ENCODE peak calls at places on chromosomes 16 and 17, in ten cellular contexts. S is fibroblast of mammary gland; L is cardiac fibroblast; B is stomach; V is fibroblast of the aortic adventitia; X is fibroblast of pulmonary artery; Z is CD8-positive, alpha-beta T cell; O is thyroid gland; M is astrocyte of the spinal cord; H is BE2C. R is an unnamed sample.

GRCh38 chr16:89920723-89921122 is 2.1 kb downstream of the MC1R start:
- DNase-seq in S (peak), L (peak), B (no peak), V (peak), X (no peak), Z (no peak), O (no peak), M (peak), H (no peak), R (no peak)

GRCh38 chr16:70594569-70594968 is 51.8 kb upstream of the IL34 start:
- DNase-seq in S (no peak), L (no peak), B (peak), V (peak), X (peak), Z (no peak), O (peak), M (no peak), H (no peak), R (no peak)

GRCh38 chr17:8277317-8277716 is 11.2 kb upstream of the RANGRF start:
- DNase-seq in S (no peak), L (no peak), B (peak), V (no peak), X (no peak), Z (no peak), O (no peak), M (no peak), H (no peak), R (no peak)

GRCh38 chr17:20992987-20993862 is 49.6 kb downstream of the USP22 start:
- DNase-seq in S (peak), L (peak), B (peak), V (peak), X (peak), Z (peak), O (peak), M (peak), H (peak), R (peak)

GRCh38 chr17:39804839-39805238 is 59.3 kb downstream of the IKZF3 start:
- DNase-seq in S (no peak), L (no peak), B (no peak), V (no peak), X (no peak), Z (no peak), O (no peak), M (no peak), H (no peak), R (no peak)

GRCh38 chr17:69082696-69083095 is 22.0 kb upstream of the ABCA9 start:
- DNase-seq in S (no peak), L (no peak), B (no peak), V (no peak), X (no peak), Z (no peak), O (no peak), M (no peak), H (no peak), R (no peak)

GRCh38 chr16:89144681-89145080 is 26.9 kb upstream of the CDH15 start:
- DNase-seq in S (no peak), L (no peak), B (no peak), V (no peak), X (no peak), Z (peak), O (no peak), M (no peak), H (no peak), R (no peak)

GRCh38 chr17:3915642-3916012 is 638 bp downstream of the P2RX1 start:
- DNase-seq in S (no peak), L (no peak), B (no peak), V (no peak), X (no peak), Z (no peak), O (no peak), M (no peak), H (no peak), R (no peak)

GRCh38 chr17:705011-705410 is 9.6 kb downstream of the VPS53 start:
- DNase-seq in S (no peak), L (no peak), B (no peak), V (no peak), X (no peak), Z (no peak), O (peak), M (no peak), H (no peak), R (no peak)

GRCh38 chr16:62190426-62190825 is 154.2 kb upstream of the CDH8 start:
- DNase-seq in S (no peak), L (peak), B (no peak), V (no peak), X (no peak), Z (no peak), O (no peak), M (peak), H (no peak), R (no peak)

GRCh38 chr17:59508999-59509398 is 56.4 kb upstream of the DHX40 start:
- DNase-seq in S (no peak), L (no peak), B (no peak), V (no peak), X (no peak), Z (no peak), O (no peak), M (no peak), H (no peak), R (no peak)

GRCh38 chr16:165539-166374 is at the start of gene HBM:
- DNase-seq in S (no peak), L (no peak), B (no peak), V (no peak), X (no peak), Z (no peak), O (no peak), M (no peak), H (no peak), R (no peak)

GRCh38 chr16:65510850-65511249 is 389.0 kb upstream of the CDH11 start:
- DNase-seq in S (no peak), L (peak), B (no peak), V (no peak), X (peak), Z (no peak), O (no peak), M (peak), H (no peak), R (no peak)

GRCh38 chr16:2208308-2208707 is 2.4 kb downstream of the BRICD5 start:
- DNase-seq in S (no peak), L (no peak), B (no peak), V (no peak), X (no peak), Z (no peak), O (no peak), M (no peak), H (no peak), R (no peak)

GRCh38 chr17:56540791-56541190 is 52.7 kb upstream of the NOG start:
- DNase-seq in S (no peak), L (no peak), B (no peak), V (no peak), X (no peak), Z (no peak), O (no peak), M (no peak), H (no peak), R (no peak)

GRCh38 chr17:1087381-1088241 is 90.7 kb downstream of the TIMM22 start:
- DNase-seq in S (no peak), L (no peak), B (peak), V (peak), X (no peak), Z (no peak), O (peak), M (peak), H (peak), R (no peak)

GRCh38 chr17:27651411-27652345 is 20.7 kb downstream of the LGALS9 start:
- DNase-seq in S (peak), L (peak), B (peak), V (peak), X (peak), Z (peak), O (peak), M (no peak), H (peak), R (no peak)

GRCh38 chr17:54860617-54861468 is 39.8 kb upstream of the TOM1L1 start:
- DNase-seq in S (no peak), L (no peak), B (no peak), V (no peak), X (no peak), Z (no peak), O (no peak), M (no peak), H (peak), R (no peak)

GRCh38 chr17:77863814-77864161 is 94.7 kb upstream of the TNRC6C start:
- DNase-seq in S (no peak), L (no peak), B (no peak), V (peak), X (no peak), Z (no peak), O (no peak), M (no peak), H (peak), R (no peak)

GRCh38 chr17:14268264-14268663 is 31.6 kb upstream of the CDRT15 start:
- DNase-seq in S (peak), L (no peak), B (no peak), V (no peak), X (peak), Z (no peak), O (no peak), M (no peak), H (no peak), R (no peak)

GRCh38 chr16:56532714-56533113 is 12.9 kb upstream of the BBS2 start:
- DNase-seq in S (no peak), L (no peak), B (no peak), V (no peak), X (no peak), Z (no peak), O (no peak), M (no peak), H (no peak), R (no peak)

GRCh38 chr17:80859004-80859941 is 132.4 kb upstream of the CHMP6 start:
- DNase-seq in S (peak), L (peak), B (peak), V (peak), X (peak), Z (no peak), O (peak), M (peak), H (peak), R (no peak)

GRCh38 chr17:4733073-4733531 is 1.9 kb downstream of the MED11 start:
- DNase-seq in S (no peak), L (no peak), B (no peak), V (no peak), X (no peak), Z (no peak), O (no peak), M (no peak), H (no peak), R (peak)

GRCh38 chr17:17840751-17841591 is 4.2 kb upstream of the SREBF1 start:
- DNase-seq in S (peak), L (peak), B (no peak), V (peak), X (peak), Z (no peak), O (no peak), M (peak), H (no peak), R (no peak)

GRCh38 chr16:72561-73537 is at the start of gene RHBDF1:
- DNase-seq in S (peak), L (peak), B (peak), V (peak), X (peak), Z (no peak), O (peak), M (no peak), H (peak), R (no peak)

GRCh38 chr17:58487589-58488427 is at the start of gene HSF5:
- DNase-seq in S (no peak), L (no peak), B (peak), V (no peak), X (peak), Z (peak), O (peak), M (peak), H (no peak), R (no peak)

GRCh38 chr17:33981713-33982601 is 273.1 kb upstream of the CCL2 start:
- DNase-seq in S (no peak), L (no peak), B (no peak), V (no peak), X (no peak), Z (no peak), O (no peak), M (no peak), H (peak), R (no peak)

GRCh38 chr17:80171681-80172080 is 1.9 kb downstream of the CARD14 start:
- DNase-seq in S (no peak), L (no peak), B (no peak), V (no peak), X (no peak), Z (no peak), O (no peak), M (no peak), H (no peak), R (no peak)

GRCh38 chr17:65099475-65099874 is 37.7 kb upstream of the RGS9 start:
- DNase-seq in S (no peak), L (no peak), B (no peak), V (no peak), X (no peak), Z (no peak), O (no peak), M (no peak), H (no peak), R (no peak)
- H3K4me3 ChIP-seq in S (no peak), L (no peak), B (no peak), V (no peak), X (no peak), Z (no peak), O (no peak), M (no peak), H (no peak), R (no peak)

DNA sequence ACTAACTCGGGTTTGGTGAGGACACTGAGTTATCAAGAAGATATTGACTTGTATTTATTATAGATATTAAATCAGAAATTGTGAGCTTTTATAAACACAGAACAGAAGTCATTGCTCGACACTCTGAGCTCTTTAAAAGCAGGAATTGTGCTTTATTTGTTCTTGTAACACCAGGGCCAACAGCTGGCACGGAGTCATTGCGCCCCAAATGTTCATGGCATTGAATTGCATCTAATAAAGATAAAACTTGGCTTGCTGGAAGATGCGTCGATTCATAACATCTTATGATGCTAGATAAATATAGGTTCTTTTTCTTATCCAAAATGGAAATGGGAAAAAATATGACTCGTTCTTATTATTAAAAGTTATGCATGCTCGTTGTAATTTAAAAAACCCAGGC is 11.8 kb upstream of the MLYCD start:
- DNase-seq in S (peak), L (peak), B (peak), V (no peak), X (peak), Z (no peak), O (no peak), M (no peak), H (peak), R (no peak)
- TF ChIP-seq CTCF in S (peak), L (peak), B (no peak), V (peak), X (peak), Z (no peak), O (no peak), M (peak), H (peak), R (peak)

DNA sequence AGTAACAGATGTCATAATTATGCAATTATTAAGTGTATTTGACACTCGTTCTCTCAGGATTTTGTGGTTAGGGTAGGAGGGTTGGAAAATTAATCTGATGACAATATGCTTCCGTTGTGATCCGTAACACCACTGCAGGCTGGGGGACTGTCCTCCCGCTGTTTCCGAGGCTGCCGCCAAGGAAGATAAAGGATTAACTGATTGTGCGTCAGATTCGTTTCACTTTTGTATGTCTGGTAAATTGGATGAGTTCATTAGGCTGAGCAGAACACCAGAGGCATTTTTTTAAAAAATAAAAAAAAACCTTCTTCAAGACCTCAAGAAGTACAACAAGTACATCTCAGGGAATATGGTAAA is 486.7 kb upstream of the SALL1 start:
- DNase-seq in S (peak), L (no peak), B (no peak), V (peak), X (peak), Z (no peak), O (no peak), M (no peak), H (no peak), R (no peak)
- H3K4me3 ChIP-seq in S (no peak), L (no peak), B (no peak), V (no peak), X (no peak), Z (no peak), O (no peak), M (no peak), H (no peak), R (no peak)

DNA sequence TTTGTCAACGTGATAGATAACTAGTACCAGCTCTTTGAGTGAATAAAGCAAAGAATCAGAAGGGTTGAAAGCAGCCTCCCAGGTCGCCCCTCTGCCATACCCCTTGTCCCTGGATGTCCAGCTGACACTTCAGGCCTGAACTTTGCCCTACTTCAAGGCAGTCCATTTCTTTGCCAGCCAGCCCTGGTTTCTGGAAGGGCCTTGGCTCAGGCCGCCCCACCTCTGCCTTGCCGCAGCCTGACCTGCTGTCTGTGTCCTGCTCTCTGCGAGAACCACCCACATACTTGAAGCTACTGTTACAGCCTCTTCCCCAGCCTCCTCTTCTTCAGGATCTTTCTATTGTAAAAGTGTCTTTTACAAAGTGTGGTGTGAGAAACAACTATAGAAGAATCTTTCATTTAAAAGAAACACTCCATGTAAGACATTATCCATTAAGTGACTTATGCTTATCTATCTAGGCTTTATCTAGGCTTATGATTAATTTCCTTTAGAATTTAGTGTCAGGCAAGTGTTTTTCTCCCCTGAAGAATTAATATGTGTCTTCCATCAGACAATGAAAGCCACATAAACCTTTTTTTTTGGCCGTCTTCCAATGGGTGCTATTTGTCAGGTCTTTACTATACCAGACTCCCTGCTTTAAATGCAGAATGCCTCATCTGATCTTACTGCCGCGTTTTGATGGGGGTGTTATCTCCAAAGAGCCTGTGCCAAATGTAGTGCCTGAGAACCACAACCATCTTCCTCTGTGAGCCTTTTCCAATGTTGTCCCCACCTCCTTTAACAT is 133.9 kb downstream of the SOCS1 start:
- DNase-seq in S (no peak), L (no peak), B (no peak), V (peak), X (no peak), Z (no peak), O (no peak), M (no peak), H (peak), R (no peak)
- TF ChIP-seq CTCF in S (no peak), L (no peak), B (no peak), V (no peak), X (no peak), Z (no peak), O (no peak), M (no peak), H (no peak), R (no peak)

DNA sequence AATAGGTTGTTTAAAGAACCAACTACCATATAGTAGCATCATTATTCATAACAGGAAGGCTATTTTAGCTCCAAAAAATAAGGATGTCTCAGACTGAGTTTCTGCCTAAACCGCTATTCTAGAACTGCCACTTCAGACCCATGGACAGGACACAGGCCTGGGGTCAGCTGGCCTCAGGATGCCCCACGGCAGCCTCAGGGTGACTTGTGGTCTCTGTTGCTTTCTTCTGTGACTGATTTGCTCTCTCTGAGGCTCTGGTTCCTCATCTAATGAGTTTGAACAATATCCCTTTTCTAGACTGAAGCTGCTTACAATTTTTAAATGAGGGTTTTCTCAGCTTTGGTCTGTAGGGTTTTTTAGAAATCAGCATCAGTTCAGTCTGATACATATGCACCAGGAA is 31.8 kb upstream of the IRF8 start:
- DNase-seq in S (no peak), L (no peak), B (no peak), V (no peak), X (no peak), Z (no peak), O (no peak), M (no peak), H (no peak), R (no peak)
- H3K4me3 ChIP-seq in S (no peak), L (no peak), B (no peak), V (no peak), X (no peak), Z (no peak), O (no peak), M (no peak), H (no peak), R (no peak)

R was measured in GM12864.